ENCODE peak calls at places on chromosomes 16 and 17, in five cellular contexts. One of them, this sample, is unnamed.

GRCh38 chr17:34472363-34472762 is 107.0 kb upstream of the TMEM132E start:
- DNase-seq in IMR-90: no peak
- DNase-seq in colonic mucosa: no peak
- DNase-seq in OCI-LY7: no peak
- DNase-seq in retinal pigment epithelial cell: no peak
- DNase-seq in this sample: no peak

GRCh38 chr16:11446566-11447119 is 101.4 kb downstream of the RMI2 start:
- DNase-seq in IMR-90: no peak
- DNase-seq in colonic mucosa: no peak
- DNase-seq in OCI-LY7: no peak
- DNase-seq in retinal pigment epithelial cell: no peak
- DNase-seq in this sample: no peak

GRCh38 chr16:11896776-11897175 is 19.0 kb downstream of the GSPT1 start:
- DNase-seq in retinal pigment epithelial cell: peak
- DNase-seq in IMR-90: peak
- DNase-seq in OCI-LY7: no peak
- DNase-seq in colonic mucosa: no peak
- DNase-seq in this sample: peak

GRCh38 chr17:50800196-50800700 is 32.9 kb upstream of the ANKRD40CL start:
- DNase-seq in OCI-LY7: no peak
- DNase-seq in IMR-90: no peak
- DNase-seq in retinal pigment epithelial cell: no peak
- DNase-seq in colonic mucosa: no peak
- DNase-seq in this sample: no peak

GRCh38 chr17:81706757-81707624 is 3.8 kb downstream of the MRPL12 start:
- DNase-seq in IMR-90: no peak
- DNase-seq in colonic mucosa: no peak
- DNase-seq in OCI-LY7: no peak
- DNase-seq in retinal pigment epithelial cell: no peak
- DNase-seq in this sample: no peak

GRCh38 chr17:48721009-48721402 is 1.3 kb downstream of the PRAC1 start:
- DNase-seq in IMR-90: no peak
- DNase-seq in OCI-LY7: no peak
- DNase-seq in retinal pigment epithelial cell: no peak
- DNase-seq in colonic mucosa: peak
- DNase-seq in this sample: no peak

GRCh38 chr17:1733759-1734158 is 8.9 kb upstream of the SERPINF2 start:
- DNase-seq in retinal pigment epithelial cell: no peak
- DNase-seq in IMR-90: no peak
- DNase-seq in colonic mucosa: no peak
- DNase-seq in OCI-LY7: no peak
- DNase-seq in this sample: no peak

GRCh38 chr16:8063151-8063550 is 527.2 kb downstream of the TMEM114 start:
- DNase-seq in IMR-90: no peak
- DNase-seq in OCI-LY7: no peak
- DNase-seq in retinal pigment epithelial cell: no peak
- DNase-seq in colonic mucosa: no peak
- DNase-seq in this sample: no peak

GRCh38 chr17:19005789-19006430 is 1.3 kb upstream of the FAM83G start:
- DNase-seq in OCI-LY7: no peak
- DNase-seq in colonic mucosa: no peak
- DNase-seq in retinal pigment epithelial cell: no peak
- DNase-seq in IMR-90: no peak
- DNase-seq in this sample: no peak

GRCh38 chr16:86819523-86819887 is 241.2 kb downstream of the FOXL1 start:
- DNase-seq in colonic mucosa: no peak
- DNase-seq in OCI-LY7: no peak
- DNase-seq in IMR-90: no peak
- DNase-seq in retinal pigment epithelial cell: no peak
- DNase-seq in this sample: no peak

GRCh38 chr17:36941265-36942021 is 4.2 kb downstream of the LHX1 start:
- DNase-seq in retinal pigment epithelial cell: no peak
- DNase-seq in IMR-90: no peak
- DNase-seq in OCI-LY7: no peak
- DNase-seq in colonic mucosa: no peak
- DNase-seq in this sample: no peak

GRCh38 chr16:70706948-70707465 is 21.2 kb upstream of the MTSS2 start:
- DNase-seq in colonic mucosa: no peak
- DNase-seq in retinal pigment epithelial cell: peak
- DNase-seq in OCI-LY7: no peak
- DNase-seq in IMR-90: peak
- DNase-seq in this sample: no peak

GRCh38 chr16:57013268-57013667 is 23.9 kb downstream of the NLRC5 start:
- DNase-seq in colonic mucosa: no peak
- DNase-seq in IMR-90: peak
- DNase-seq in OCI-LY7: no peak
- DNase-seq in retinal pigment epithelial cell: peak
- DNase-seq in this sample: no peak

GRCh38 chr16:11470676-11471415 is 115.9 kb downstream of the LITAF start:
- DNase-seq in colonic mucosa: no peak
- DNase-seq in retinal pigment epithelial cell: no peak
- DNase-seq in OCI-LY7: no peak
- DNase-seq in IMR-90: peak
- DNase-seq in this sample: no peak

GRCh38 chr17:45222994-45223540 is 1.4 kb downstream of the FMNL1 start:
- DNase-seq in IMR-90: no peak
- DNase-seq in retinal pigment epithelial cell: no peak
- DNase-seq in OCI-LY7: no peak
- DNase-seq in colonic mucosa: peak
- DNase-seq in this sample: no peak

GRCh38 chr17:4972752-4973151 is 5.1 kb upstream of the SPAG7 start:
- DNase-seq in IMR-90: no peak
- DNase-seq in OCI-LY7: no peak
- DNase-seq in retinal pigment epithelial cell: no peak
- DNase-seq in colonic mucosa: no peak
- DNase-seq in this sample: no peak

GRCh38 chr17:4973431-4973830 is 5.8 kb upstream of the SPAG7 start:
- DNase-seq in OCI-LY7: no peak
- DNase-seq in retinal pigment epithelial cell: no peak
- DNase-seq in colonic mucosa: no peak
- DNase-seq in IMR-90: no peak
- DNase-seq in this sample: no peak

GRCh38 chr17:4972322-4972721 is 4.7 kb upstream of the SPAG7 start:
- DNase-seq in colonic mucosa: no peak
- DNase-seq in retinal pigment epithelial cell: no peak
- DNase-seq in IMR-90: no peak
- DNase-seq in OCI-LY7: no peak
- DNase-seq in this sample: no peak

GRCh38 chr17:4971826-4972225 is 4.2 kb upstream of the SPAG7 start:
- DNase-seq in OCI-LY7: no peak
- DNase-seq in colonic mucosa: no peak
- DNase-seq in IMR-90: no peak
- DNase-seq in retinal pigment epithelial cell: no peak
- DNase-seq in this sample: no peak

GRCh38 chr17:4974064-4974670 is 6.5 kb upstream of the SPAG7 start:
- DNase-seq in retinal pigment epithelial cell: no peak
- DNase-seq in IMR-90: no peak
- DNase-seq in OCI-LY7: no peak
- DNase-seq in colonic mucosa: no peak
- DNase-seq in this sample: no peak
- TF ChIP-seq CTCF in retinal pigment epithelial cell: no peak
- TF ChIP-seq CTCF in IMR-90: no peak
- TF ChIP-seq CTCF in OCI-LY7: no peak
- TF ChIP-seq CTCF in colonic mucosa: no peak
- TF ChIP-seq CTCF in this sample: no peak

GRCh38 chr17:73758245-73758644 is 114.0 kb upstream of the SDK2 start:
- DNase-seq in colonic mucosa: no peak
- DNase-seq in OCI-LY7: no peak
- DNase-seq in retinal pigment epithelial cell: no peak
- DNase-seq in IMR-90: no peak
- DNase-seq in this sample: no peak

GRCh38 chr17:73754886-73755285 is 110.6 kb upstream of the SDK2 start:
- DNase-seq in retinal pigment epithelial cell: no peak
- DNase-seq in IMR-90: no peak
- DNase-seq in colonic mucosa: no peak
- DNase-seq in OCI-LY7: no peak
- DNase-seq in this sample: no peak

GRCh38 chr17:73757324-73757942 is 113.2 kb upstream of the SDK2 start:
- DNase-seq in colonic mucosa: no peak
- DNase-seq in retinal pigment epithelial cell: no peak
- DNase-seq in IMR-90: no peak
- DNase-seq in OCI-LY7: no peak
- DNase-seq in this sample: no peak

GRCh38 chr17:73760186-73760758 is 116.0 kb upstream of the SDK2 start:
- DNase-seq in retinal pigment epithelial cell: no peak
- DNase-seq in colonic mucosa: no peak
- DNase-seq in IMR-90: no peak
- DNase-seq in OCI-LY7: peak
- DNase-seq in this sample: no peak

DNA sequence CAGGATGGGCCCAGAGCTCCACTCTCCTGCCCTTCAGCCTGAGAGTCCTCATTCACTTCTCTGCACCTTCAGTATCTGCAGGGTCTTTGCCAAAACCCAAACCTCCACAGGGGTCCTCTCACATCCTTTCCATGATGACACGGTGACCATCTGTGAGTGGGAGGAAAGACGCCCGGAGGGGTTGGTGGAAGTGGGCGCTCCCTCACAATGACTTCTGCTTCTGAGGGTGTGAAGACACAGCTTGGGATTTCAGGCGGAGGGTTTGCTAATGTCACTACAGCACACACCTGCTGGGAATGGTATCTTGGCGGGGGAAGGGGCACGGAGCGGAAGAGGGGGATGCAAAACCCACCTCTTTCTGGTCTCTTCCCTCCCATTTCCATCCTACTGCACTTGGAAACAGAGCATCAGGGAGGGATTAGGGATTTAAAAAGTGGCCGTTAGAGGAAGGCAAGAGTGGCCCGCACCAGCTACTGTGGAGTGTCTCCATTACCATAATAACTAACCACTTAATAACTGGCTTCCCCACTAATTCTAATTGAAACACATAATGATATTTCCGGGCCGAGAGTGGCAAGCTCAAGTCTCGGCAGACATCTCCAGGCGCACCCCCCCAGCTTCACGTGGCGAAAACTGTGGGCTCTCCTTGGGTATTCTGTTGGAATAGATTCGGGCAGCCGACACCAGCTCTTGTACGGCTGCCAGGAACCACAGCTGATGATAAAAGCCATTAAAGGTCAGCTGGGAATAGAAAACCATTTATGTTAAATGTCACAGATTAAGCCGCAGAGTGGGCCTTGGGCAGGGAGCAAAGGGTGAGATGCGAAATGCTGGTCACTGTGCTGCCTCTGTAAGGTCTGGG is 115.3 kb upstream of the SDK2 start:
- DNase-seq in retinal pigment epithelial cell: no peak
- DNase-seq in IMR-90: no peak
- DNase-seq in OCI-LY7: no peak
- DNase-seq in colonic mucosa: no peak
- DNase-seq in this sample: no peak
- TF ChIP-seq CTCF in retinal pigment epithelial cell: no peak
- TF ChIP-seq CTCF in IMR-90: no peak
- TF ChIP-seq CTCF in OCI-LY7: no peak
- TF ChIP-seq CTCF in colonic mucosa: no peak
- TF ChIP-seq CTCF in this sample: no peak

GRCh38 chr17:12403881-12404398 is 261.8 kb upstream of the MYOCD start:
- DNase-seq in colonic mucosa: no peak
- DNase-seq in IMR-90: no peak
- DNase-seq in retinal pigment epithelial cell: no peak
- DNase-seq in OCI-LY7: no peak
- DNase-seq in this sample: no peak
- TF ChIP-seq CTCF in colonic mucosa: no peak
- TF ChIP-seq CTCF in IMR-90: no peak
- TF ChIP-seq CTCF in retinal pigment epithelial cell: no peak
- TF ChIP-seq CTCF in OCI-LY7: no peak
- TF ChIP-seq CTCF in this sample: no peak

DNA sequence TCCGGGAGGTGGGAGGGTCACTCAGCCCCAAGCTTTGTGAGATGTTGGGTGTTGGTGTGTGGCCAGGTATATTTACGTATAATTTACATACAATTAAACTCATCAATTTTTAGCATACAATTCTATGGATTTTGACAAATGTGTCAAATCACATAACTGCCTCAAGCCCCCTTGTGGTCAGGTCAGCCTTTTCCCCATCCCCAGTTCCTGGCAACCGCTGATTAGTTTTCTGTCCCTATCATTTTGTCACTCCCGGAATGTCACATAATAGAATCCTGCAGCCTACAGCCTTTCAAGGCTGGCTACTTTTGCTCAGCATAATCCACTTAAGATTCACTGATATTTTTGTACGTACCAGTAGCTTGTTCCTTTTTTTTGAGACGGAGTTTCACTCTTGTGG is 19.4 kb upstream of the RAI1 start:
- DNase-seq in IMR-90: no peak
- DNase-seq in OCI-LY7: no peak
- DNase-seq in colonic mucosa: no peak
- DNase-seq in retinal pigment epithelial cell: no peak
- DNase-seq in this sample: no peak
- TF ChIP-seq CTCF in IMR-90: no peak
- TF ChIP-seq CTCF in OCI-LY7: peak
- TF ChIP-seq CTCF in colonic mucosa: no peak
- TF ChIP-seq CTCF in retinal pigment epithelial cell: peak
- TF ChIP-seq CTCF in this sample: peak

GRCh38 chr17:30236807-30237206 is 1.3 kb upstream of the SLC6A4 start:
- DNase-seq in retinal pigment epithelial cell: peak
- DNase-seq in IMR-90: no peak
- DNase-seq in colonic mucosa: peak
- DNase-seq in OCI-LY7: no peak
- DNase-seq in this sample: no peak
- TF ChIP-seq CTCF in retinal pigment epithelial cell: peak
- TF ChIP-seq CTCF in IMR-90: peak
- TF ChIP-seq CTCF in colonic mucosa: no peak
- TF ChIP-seq CTCF in OCI-LY7: peak
- TF ChIP-seq CTCF in this sample: peak

DNA sequence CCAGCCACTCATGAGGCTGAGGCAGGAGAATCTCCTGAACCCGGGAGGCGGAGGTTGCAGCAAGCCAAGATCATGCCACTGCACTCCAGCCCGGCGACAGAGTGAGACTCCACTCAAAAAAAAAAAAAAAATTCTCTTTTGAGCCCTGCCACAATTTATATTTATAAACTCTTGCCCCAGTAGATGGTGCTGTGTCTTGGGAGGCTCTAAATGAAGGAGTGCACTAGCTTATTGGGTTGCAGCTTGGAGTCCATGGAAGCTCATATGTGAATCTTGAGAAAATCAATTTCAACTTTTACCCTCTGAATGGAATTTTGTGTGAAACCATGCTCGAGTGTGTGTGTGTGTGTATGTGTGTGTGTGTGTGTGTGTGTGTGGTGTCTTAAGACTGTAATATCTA is 420.1 kb downstream of the HS3ST4 start:
- DNase-seq in colonic mucosa: no peak
- DNase-seq in OCI-LY7: peak
- DNase-seq in retinal pigment epithelial cell: no peak
- DNase-seq in IMR-90: no peak
- DNase-seq in this sample: no peak
- TF ChIP-seq CTCF in colonic mucosa: no peak
- TF ChIP-seq CTCF in OCI-LY7: peak
- TF ChIP-seq CTCF in retinal pigment epithelial cell: no peak
- TF ChIP-seq CTCF in IMR-90: no peak
- TF ChIP-seq CTCF in this sample: no peak

DNA sequence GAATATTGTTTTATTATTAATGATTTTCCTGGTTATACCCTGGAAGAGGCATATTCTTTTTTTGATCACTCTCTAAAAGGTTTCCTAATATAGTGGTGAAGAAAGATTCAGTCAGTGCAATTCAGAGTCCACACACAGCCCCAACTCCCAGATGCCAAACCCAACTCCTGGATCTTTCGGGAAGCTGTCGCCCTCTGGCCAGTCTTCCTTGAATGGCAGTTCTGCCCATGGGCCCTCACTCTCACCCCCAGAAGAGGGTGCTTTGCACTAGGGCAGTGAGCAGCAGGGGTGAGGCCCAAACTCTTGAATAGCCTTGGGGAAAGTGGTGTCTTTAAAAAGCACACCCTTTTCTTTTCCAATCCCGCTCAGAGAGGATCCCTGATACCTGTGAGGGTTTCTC is 11.0 kb downstream of the KRT32 start:
- DNase-seq in colonic mucosa: no peak
- DNase-seq in retinal pigment epithelial cell: no peak
- DNase-seq in IMR-90: no peak
- DNase-seq in OCI-LY7: no peak
- DNase-seq in this sample: no peak
- TF ChIP-seq CTCF in colonic mucosa: no peak
- TF ChIP-seq CTCF in retinal pigment epithelial cell: peak
- TF ChIP-seq CTCF in IMR-90: peak
- TF ChIP-seq CTCF in OCI-LY7: no peak
- TF ChIP-seq CTCF in this sample: peak